ENCODE peak calls at places on chromosomes 13 and 19, in four cellular contexts. T is K562, A is A549, O is HepG2. J is an unnamed sample.

GRCh38 chr13:51747438-51748434 is 56.2 kb downstream of the DHRS12 start:
- DNase-seq in T (no peak), A (no peak), O (peak), J (no peak)

GRCh38 chr13:24678151-24678550 is 2.1 kb upstream of the ATP12A start:
- DNase-seq in T (no peak), A (no peak), O (no peak), J (no peak)

GRCh38 chr19:19053508-19054314 is 10.1 kb upstream of the SLC25A42 start:
- DNase-seq in T (peak), A (peak), O (peak), J (no peak)

GRCh38 chr13:107208889-107209288 is 641.0 kb upstream of the ARGLU1 start:
- DNase-seq in T (no peak), A (no peak), O (no peak), J (no peak)

GRCh38 chr13:89150362-89150761 is 1479.2 kb downstream of the SLITRK5 start:
- DNase-seq in T (no peak), A (no peak), O (no peak), J (no peak)

GRCh38 chr13:31225998-31226675 is 26.4 kb downstream of the B3GLCT start:
- DNase-seq in T (no peak), A (no peak), O (no peak), J (no peak)

GRCh38 chr13:21511841-21512240 is 52.7 kb upstream of the ZDHHC20 start:
- DNase-seq in T (no peak), A (no peak), O (no peak), J (no peak)

GRCh38 chr19:42252365-42253244 is 2.3 kb downstream of the ERF start:
- DNase-seq in T (no peak), A (peak), O (no peak), J (no peak)

GRCh38 chr19:16076958-16077611 is 790 bp downstream of the TPM4 start:
- DNase-seq in T (peak), A (no peak), O (no peak), J (no peak)

GRCh38 chr13:110379905-110380341 is 72.8 kb downstream of the COL4A2 start:
- DNase-seq in T (no peak), A (no peak), O (no peak), J (no peak)

GRCh38 chr13:24217601-24218281 is 57.2 kb downstream of the SPATA13 start:
- DNase-seq in T (no peak), A (no peak), O (peak), J (no peak)

GRCh38 chr19:5308471-5309437 is 31.9 kb downstream of the PTPRS start:
- DNase-seq in T (peak), A (no peak), O (no peak), J (no peak)

GRCh38 chr13:97003071-97003470 is 8.8 kb upstream of the OXGR1 start:
- DNase-seq in T (no peak), A (no peak), O (no peak), J (no peak)

GRCh38 chr13:44498969-44499368 is 77.2 kb downstream of the TSC22D1 start:
- DNase-seq in T (no peak), A (no peak), O (no peak), J (no peak)

GRCh38 chr13:67769063-67769986 is 539.2 kb upstream of the PCDH9 start:
- DNase-seq in T (no peak), A (no peak), O (no peak), J (no peak)
- TF ChIP-seq POLR2AphosphoS2 in T (no peak), A (no peak), O (no peak), J (no peak)

GRCh38 chr19:39318690-39319089 is 2.0 kb downstream of the LRFN1 start:
- DNase-seq in T (no peak), A (no peak), O (no peak), J (no peak)
- TF ChIP-seq POLR2AphosphoS2 in T (no peak), A (no peak), O (no peak), J (no peak)

DNA sequence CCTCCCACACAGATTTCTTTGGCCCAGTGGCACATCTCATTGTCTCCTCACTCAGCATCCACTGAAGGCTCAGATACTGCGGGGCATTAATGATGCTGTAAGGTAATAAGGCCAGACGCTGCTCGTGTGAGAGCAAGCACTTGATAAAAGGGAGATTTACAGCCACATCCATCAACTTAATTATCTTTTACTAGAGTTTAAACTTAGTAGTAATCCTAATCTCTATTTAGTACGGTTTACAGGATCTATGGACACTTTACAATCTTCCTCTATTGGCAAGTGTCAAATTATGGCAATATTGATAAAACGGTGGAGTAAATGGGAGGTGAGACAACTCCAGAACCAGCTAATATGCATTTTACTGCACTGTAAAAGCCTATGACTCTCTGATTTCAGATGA is 192.7 kb upstream of the GPR12 start:
- DNase-seq in T (no peak), A (no peak), O (no peak), J (no peak)
- TF ChIP-seq POLR2AphosphoS2 in T (no peak), A (no peak), O (no peak), J (no peak)

GRCh38 chr19:58181902-58182576 is 822 bp upstream of the ZNF274 start:
- DNase-seq in T (peak), A (peak), O (peak), J (no peak)
- TF ChIP-seq POLR2AphosphoS2 in T (no peak), A (no peak), O (no peak), J (no peak)

DNA sequence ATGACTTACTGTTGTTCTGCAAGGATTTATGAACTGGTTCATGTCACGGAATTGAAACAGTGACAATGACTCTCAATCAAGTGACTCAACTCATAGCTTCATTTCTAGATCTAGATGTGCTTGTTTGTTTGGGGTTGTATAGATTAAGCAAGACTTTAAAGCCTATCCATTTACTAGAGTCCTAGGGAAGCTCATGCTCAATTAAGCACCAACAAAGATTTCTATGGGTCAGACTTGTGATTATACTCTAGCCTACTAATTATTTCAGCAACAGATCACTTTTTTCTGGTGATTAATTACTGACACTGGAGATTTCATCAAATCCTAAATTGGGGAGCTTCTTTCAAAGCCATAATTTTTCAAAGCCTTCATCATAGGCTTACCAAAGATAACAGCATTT is 509.8 kb upstream of the NBEA start:
- DNase-seq in T (no peak), A (no peak), O (no peak), J (no peak)
- TF ChIP-seq POLR2AphosphoS2 in T (no peak), A (no peak), O (no peak), J (no peak)

GRCh38 chr13:99257291-99257690 is 888 bp downstream of the GPR18 start:
- DNase-seq in T (no peak), A (no peak), O (no peak), J (no peak)

GRCh38 chr13:99258210-99258860 is at the start of gene GPR18:
- DNase-seq in T (no peak), A (no peak), O (no peak), J (peak)

GRCh38 chr13:99255241-99255640 is 2.9 kb downstream of the GPR18 start:
- DNase-seq in T (no peak), A (no peak), O (no peak), J (no peak)

GRCh38 chr13:99256283-99256682 is 1.9 kb downstream of the GPR18 start:
- DNase-seq in T (no peak), A (no peak), O (no peak), J (no peak)

GRCh38 chr13:99256709-99257108 is 1.5 kb downstream of the GPR18 start:
- DNase-seq in T (no peak), A (no peak), O (no peak), J (no peak)
- TF ChIP-seq POLR2AphosphoS2 in T (no peak), A (no peak), O (no peak), J (no peak)

GRCh38 chr13:42367836-42368235 is 95.9 kb downstream of the AKAP11 start:
- DNase-seq in T (no peak), A (no peak), O (no peak), J (no peak)
- TF ChIP-seq POLR2AphosphoS2 in T (no peak), A (no peak), O (no peak), J (no peak)

GRCh38 chr19:2042485-2043268 is 8.4 kb downstream of the MKNK2 start:
- DNase-seq in T (peak), A (no peak), O (no peak), J (no peak)
- TF ChIP-seq POLR2AphosphoS2 in T (no peak), A (no peak), O (no peak), J (no peak)

GRCh38 chr19:47239610-47240296 is 8.8 kb upstream of the BBC3 start:
- DNase-seq in T (no peak), A (no peak), O (no peak), J (no peak)
- TF ChIP-seq POLR2AphosphoS2 in T (no peak), A (no peak), O (no peak), J (no peak)